ENCODE peak calls at places on chromosome 20, in ten cellular contexts. One of them, this sample, is unnamed.

GRCh38 chr20:50348118-50348517 is 157.5 kb downstream of the CEBPB start:
- DNase-seq in psoas muscle: no peak
- DNase-seq in glutamatergic neuron: no peak
- DNase-seq in suprapubic skin: no peak
- DNase-seq in tibial artery: peak
- DNase-seq in dorsolateral prefrontal cortex: no peak
- DNase-seq in mucosa of descending colon: no peak
- DNase-seq in GM12878: no peak
- DNase-seq in K562: no peak
- DNase-seq in HCT116: no peak
- DNase-seq in this sample: no peak

GRCh38 chr20:50023116-50023802 is 40.5 kb downstream of the SNAI1 start:
- DNase-seq in psoas muscle: no peak
- DNase-seq in glutamatergic neuron: no peak
- DNase-seq in suprapubic skin: no peak
- DNase-seq in tibial artery: no peak
- DNase-seq in dorsolateral prefrontal cortex: no peak
- DNase-seq in mucosa of descending colon: no peak
- DNase-seq in GM12878: no peak
- DNase-seq in K562: no peak
- DNase-seq in HCT116: no peak
- DNase-seq in this sample: no peak

GRCh38 chr20:5197847-5198650 is 71.2 kb downstream of the CDS2 start:
- DNase-seq in psoas muscle: peak
- DNase-seq in glutamatergic neuron: no peak
- DNase-seq in suprapubic skin: no peak
- DNase-seq in tibial artery: no peak
- DNase-seq in dorsolateral prefrontal cortex: no peak
- DNase-seq in mucosa of descending colon: no peak
- DNase-seq in GM12878: no peak
- DNase-seq in K562: no peak
- DNase-seq in HCT116: no peak
- DNase-seq in this sample: no peak

GRCh38 chr20:64223526-64224067 is 32.0 kb upstream of the PCMTD2 start:
- DNase-seq in psoas muscle: peak
- DNase-seq in glutamatergic neuron: peak
- DNase-seq in suprapubic skin: no peak
- DNase-seq in tibial artery: no peak
- DNase-seq in dorsolateral prefrontal cortex: no peak
- DNase-seq in mucosa of descending colon: no peak
- DNase-seq in GM12878: no peak
- DNase-seq in K562: peak
- DNase-seq in HCT116: no peak
- DNase-seq in this sample: no peak

GRCh38 chr20:23286346-23286745 is 64.2 kb upstream of the NXT1 start:
- DNase-seq in psoas muscle: no peak
- DNase-seq in glutamatergic neuron: no peak
- DNase-seq in suprapubic skin: no peak
- DNase-seq in tibial artery: no peak
- DNase-seq in dorsolateral prefrontal cortex: no peak
- DNase-seq in mucosa of descending colon: no peak
- DNase-seq in GM12878: no peak
- DNase-seq in K562: no peak
- DNase-seq in HCT116: no peak
- DNase-seq in this sample: no peak

GRCh38 chr20:58675146-58675584 is 17.4 kb upstream of the NPEPL1 start:
- DNase-seq in psoas muscle: no peak
- DNase-seq in glutamatergic neuron: no peak
- DNase-seq in suprapubic skin: peak
- DNase-seq in tibial artery: no peak
- DNase-seq in dorsolateral prefrontal cortex: no peak
- DNase-seq in mucosa of descending colon: no peak
- DNase-seq in GM12878: no peak
- DNase-seq in K562: no peak
- DNase-seq in HCT116: no peak
- DNase-seq in this sample: no peak

GRCh38 chr20:23998392-23998791 is 9.8 kb upstream of the GGTLC1 start:
- DNase-seq in psoas muscle: no peak
- DNase-seq in glutamatergic neuron: no peak
- DNase-seq in suprapubic skin: no peak
- DNase-seq in tibial artery: no peak
- DNase-seq in dorsolateral prefrontal cortex: no peak
- DNase-seq in mucosa of descending colon: no peak
- DNase-seq in GM12878: no peak
- DNase-seq in K562: no peak
- DNase-seq in HCT116: no peak
- DNase-seq in this sample: no peak

GRCh38 chr20:24445510-24446170 is 23.8 kb upstream of the SYNDIG1 start:
- DNase-seq in psoas muscle: no peak
- DNase-seq in glutamatergic neuron: no peak
- DNase-seq in suprapubic skin: no peak
- DNase-seq in tibial artery: no peak
- DNase-seq in dorsolateral prefrontal cortex: no peak
- DNase-seq in mucosa of descending colon: no peak
- DNase-seq in GM12878: no peak
- DNase-seq in K562: no peak
- DNase-seq in HCT116: no peak
- DNase-seq in this sample: no peak

GRCh38 chr20:49319204-49319809 is 41.5 kb upstream of the ZNFX1 start:
- DNase-seq in psoas muscle: no peak
- DNase-seq in glutamatergic neuron: no peak
- DNase-seq in suprapubic skin: no peak
- DNase-seq in tibial artery: no peak
- DNase-seq in dorsolateral prefrontal cortex: no peak
- DNase-seq in mucosa of descending colon: no peak
- DNase-seq in GM12878: no peak
- DNase-seq in K562: peak
- DNase-seq in HCT116: no peak
- DNase-seq in this sample: no peak

GRCh38 chr20:21609221-21609620 is 95.4 kb upstream of the NKX2-2 start:
- DNase-seq in psoas muscle: no peak
- DNase-seq in glutamatergic neuron: no peak
- DNase-seq in suprapubic skin: no peak
- DNase-seq in tibial artery: no peak
- DNase-seq in dorsolateral prefrontal cortex: peak
- DNase-seq in mucosa of descending colon: no peak
- DNase-seq in GM12878: no peak
- DNase-seq in K562: no peak
- DNase-seq in HCT116: no peak
- DNase-seq in this sample: no peak

GRCh38 chr20:49225896-49226295 is 6.7 kb downstream of the DDX27 start:
- DNase-seq in psoas muscle: no peak
- DNase-seq in glutamatergic neuron: no peak
- DNase-seq in suprapubic skin: no peak
- DNase-seq in tibial artery: no peak
- DNase-seq in dorsolateral prefrontal cortex: no peak
- DNase-seq in mucosa of descending colon: no peak
- DNase-seq in GM12878: no peak
- DNase-seq in K562: no peak
- DNase-seq in HCT116: no peak
- DNase-seq in this sample: no peak

DNA sequence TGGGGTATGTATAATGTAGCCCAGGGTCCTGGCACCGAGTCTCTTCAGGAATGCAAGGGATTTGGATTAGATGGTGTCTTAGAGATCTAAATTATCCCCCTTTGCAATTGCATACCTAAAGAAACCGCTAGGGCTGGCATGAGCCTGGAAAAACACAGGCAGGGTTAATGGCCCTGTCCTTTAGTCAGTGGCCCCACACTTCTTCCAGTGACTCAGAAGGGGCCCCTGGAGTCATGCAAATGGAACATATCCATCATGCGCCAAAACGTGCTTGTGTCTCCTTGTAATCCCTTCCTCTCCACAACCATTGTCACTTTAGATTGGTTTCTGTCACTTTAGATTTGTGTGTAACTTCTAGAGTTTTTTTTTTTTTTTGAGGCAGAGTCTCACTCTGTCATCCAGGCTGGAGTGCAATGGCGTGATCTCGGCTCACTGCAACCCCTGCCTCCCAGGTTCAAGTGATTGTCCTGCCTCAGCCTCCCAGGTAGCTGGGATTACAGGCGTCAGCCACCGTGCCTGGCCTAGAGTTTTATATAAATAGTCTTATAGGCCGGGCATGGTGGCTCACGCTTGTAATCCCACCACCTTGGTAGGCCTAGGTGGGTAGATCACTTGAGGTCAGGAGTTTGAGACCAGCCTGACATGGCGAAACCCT is 8.7 kb upstream of the MYBL2 start:
- DNase-seq in psoas muscle: no peak
- DNase-seq in glutamatergic neuron: no peak
- DNase-seq in suprapubic skin: peak
- DNase-seq in tibial artery: no peak
- DNase-seq in dorsolateral prefrontal cortex: no peak
- DNase-seq in mucosa of descending colon: no peak
- DNase-seq in GM12878: no peak
- DNase-seq in K562: no peak
- DNase-seq in HCT116: no peak
- DNase-seq in this sample: no peak
- TF ChIP-seq CTCF in psoas muscle: no peak
- TF ChIP-seq CTCF in glutamatergic neuron: no peak
- TF ChIP-seq CTCF in suprapubic skin: no peak
- TF ChIP-seq CTCF in tibial artery: no peak
- TF ChIP-seq CTCF in dorsolateral prefrontal cortex: no peak
- TF ChIP-seq CTCF in mucosa of descending colon: no peak
- TF ChIP-seq CTCF in GM12878: no peak
- TF ChIP-seq CTCF in K562: peak
- TF ChIP-seq CTCF in HCT116: peak
- TF ChIP-seq CTCF in this sample: no peak

DNA sequence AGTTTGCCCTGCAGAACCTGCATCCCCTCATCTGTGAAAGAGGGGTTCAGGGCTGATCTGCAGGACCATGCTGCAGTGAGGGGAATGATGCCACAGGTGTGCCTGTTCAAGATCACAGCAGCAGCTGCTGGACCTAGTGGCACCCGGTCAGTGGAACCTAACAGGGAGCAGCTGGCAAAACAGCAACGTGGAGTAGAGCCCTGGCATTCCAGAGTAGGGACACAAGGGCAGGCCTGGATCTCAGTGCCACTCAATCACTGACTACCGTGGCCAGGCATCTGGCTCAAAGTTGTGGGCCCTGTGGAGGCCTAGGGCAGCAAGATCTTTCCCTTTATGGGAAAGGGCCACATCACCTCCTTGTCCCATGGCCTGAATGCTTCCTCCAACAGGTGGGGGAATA is 62.2 kb downstream of the INSM1 start:
- DNase-seq in psoas muscle: no peak
- DNase-seq in glutamatergic neuron: no peak
- DNase-seq in suprapubic skin: no peak
- DNase-seq in tibial artery: no peak
- DNase-seq in dorsolateral prefrontal cortex: no peak
- DNase-seq in mucosa of descending colon: no peak
- DNase-seq in GM12878: no peak
- DNase-seq in K562: no peak
- DNase-seq in HCT116: no peak
- DNase-seq in this sample: no peak
- TF ChIP-seq CTCF in psoas muscle: no peak
- TF ChIP-seq CTCF in glutamatergic neuron: no peak
- TF ChIP-seq CTCF in suprapubic skin: no peak
- TF ChIP-seq CTCF in tibial artery: no peak
- TF ChIP-seq CTCF in dorsolateral prefrontal cortex: no peak
- TF ChIP-seq CTCF in mucosa of descending colon: no peak
- TF ChIP-seq CTCF in GM12878: no peak
- TF ChIP-seq CTCF in K562: no peak
- TF ChIP-seq CTCF in HCT116: no peak
- TF ChIP-seq CTCF in this sample: no peak

GRCh38 chr20:32569380-32570305 is 15.5 kb downstream of the NOL4L start:
- DNase-seq in psoas muscle: no peak
- DNase-seq in glutamatergic neuron: no peak
- DNase-seq in suprapubic skin: no peak
- DNase-seq in tibial artery: no peak
- DNase-seq in dorsolateral prefrontal cortex: no peak
- DNase-seq in mucosa of descending colon: no peak
- DNase-seq in GM12878: no peak
- DNase-seq in K562: no peak
- DNase-seq in HCT116: no peak
- DNase-seq in this sample: no peak

GRCh38 chr20:32567384-32568178 is 17.6 kb downstream of the NOL4L start:
- DNase-seq in psoas muscle: no peak
- DNase-seq in glutamatergic neuron: peak
- DNase-seq in suprapubic skin: no peak
- DNase-seq in tibial artery: no peak
- DNase-seq in dorsolateral prefrontal cortex: no peak
- DNase-seq in mucosa of descending colon: no peak
- DNase-seq in GM12878: no peak
- DNase-seq in K562: no peak
- DNase-seq in HCT116: no peak
- DNase-seq in this sample: no peak

GRCh38 chr20:32566379-32567374 is 18.5 kb downstream of the NOL4L start:
- DNase-seq in psoas muscle: no peak
- DNase-seq in glutamatergic neuron: no peak
- DNase-seq in suprapubic skin: no peak
- DNase-seq in tibial artery: no peak
- DNase-seq in dorsolateral prefrontal cortex: no peak
- DNase-seq in mucosa of descending colon: no peak
- DNase-seq in GM12878: no peak
- DNase-seq in K562: no peak
- DNase-seq in HCT116: no peak
- DNase-seq in this sample: no peak

GRCh38 chr20:32570401-32571190 is 14.5 kb downstream of the NOL4L start:
- DNase-seq in psoas muscle: no peak
- DNase-seq in glutamatergic neuron: no peak
- DNase-seq in suprapubic skin: no peak
- DNase-seq in tibial artery: no peak
- DNase-seq in dorsolateral prefrontal cortex: no peak
- DNase-seq in mucosa of descending colon: no peak
- DNase-seq in GM12878: no peak
- DNase-seq in K562: peak
- DNase-seq in HCT116: no peak
- DNase-seq in this sample: no peak

DNA sequence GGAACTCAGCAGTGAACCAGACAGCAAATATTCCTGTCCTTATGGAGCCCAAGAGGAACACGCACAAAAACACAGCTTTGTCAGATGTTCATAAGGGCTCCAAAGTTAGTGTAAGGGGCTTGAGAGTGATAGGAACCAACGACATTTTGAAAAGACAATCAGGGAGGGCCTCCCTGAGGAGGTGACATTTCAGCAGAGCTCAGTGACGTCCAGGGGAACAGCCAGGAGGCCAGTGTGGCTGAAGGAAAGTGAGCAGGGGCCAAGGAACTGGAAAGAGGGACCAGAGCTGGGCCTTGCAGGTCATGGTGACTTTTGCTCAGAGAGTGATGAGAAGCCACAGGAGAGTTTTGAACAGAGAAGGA is 16.1 kb downstream of the NOL4L start:
- DNase-seq in psoas muscle: no peak
- DNase-seq in glutamatergic neuron: no peak
- DNase-seq in suprapubic skin: no peak
- DNase-seq in tibial artery: no peak
- DNase-seq in dorsolateral prefrontal cortex: no peak
- DNase-seq in mucosa of descending colon: no peak
- DNase-seq in GM12878: no peak
- DNase-seq in K562: no peak
- DNase-seq in HCT116: no peak
- DNase-seq in this sample: no peak
- TF ChIP-seq CTCF in psoas muscle: no peak
- TF ChIP-seq CTCF in glutamatergic neuron: no peak
- TF ChIP-seq CTCF in suprapubic skin: no peak
- TF ChIP-seq CTCF in tibial artery: no peak
- TF ChIP-seq CTCF in dorsolateral prefrontal cortex: no peak
- TF ChIP-seq CTCF in mucosa of descending colon: no peak
- TF ChIP-seq CTCF in GM12878: no peak
- TF ChIP-seq CTCF in K562: no peak
- TF ChIP-seq CTCF in HCT116: no peak
- TF ChIP-seq CTCF in this sample: no peak

GRCh38 chr20:36155991-36156390 is 1.5 kb downstream of the EPB41L1 start:
- DNase-seq in psoas muscle: peak
- DNase-seq in glutamatergic neuron: no peak
- DNase-seq in suprapubic skin: no peak
- DNase-seq in tibial artery: no peak
- DNase-seq in dorsolateral prefrontal cortex: peak
- DNase-seq in mucosa of descending colon: no peak
- DNase-seq in GM12878: no peak
- DNase-seq in K562: no peak
- DNase-seq in HCT116: no peak
- DNase-seq in this sample: no peak
- TF ChIP-seq CTCF in psoas muscle: no peak
- TF ChIP-seq CTCF in glutamatergic neuron: no peak
- TF ChIP-seq CTCF in suprapubic skin: no peak
- TF ChIP-seq CTCF in tibial artery: no peak
- TF ChIP-seq CTCF in dorsolateral prefrontal cortex: no peak
- TF ChIP-seq CTCF in mucosa of descending colon: no peak
- TF ChIP-seq CTCF in GM12878: no peak
- TF ChIP-seq CTCF in K562: no peak
- TF ChIP-seq CTCF in HCT116: no peak
- TF ChIP-seq CTCF in this sample: no peak

This sample was measured in GM13977.